ENCODE peak calls at places on chromosome 1, in four cellular contexts. S is heart left ventricle, D is pancreas, R is upper lobe of right lung. X is an unnamed sample.

GRCh38 chr1:38563985-38564735 is 295.4 kb downstream of the RRAGC start:
- DNase-seq in S (no peak), R (no peak), D (no peak), X (no peak)

GRCh38 chr1:42136466-42136865 is 16.7 kb upstream of the GUCA2B start:
- DNase-seq in R (no peak), S (no peak), D (no peak), X (no peak)

GRCh38 chr1:181033799-181034391 is at the start of gene MR1:
- DNase-seq in D (no peak), S (no peak), R (no peak), X (no peak)

GRCh38 chr1:205504311-205505075 is at the start of gene CDK18:
- DNase-seq in D (peak), S (peak), R (peak), X (peak)

GRCh38 chr1:151611288-151611790 is 511 bp upstream of the SNX27 start:
- DNase-seq in R (no peak), S (no peak), D (no peak), X (peak)

GRCh38 chr1:156052862-156053769 is 482 bp downstream of the UBQLN4 start:
- DNase-seq in S (peak), R (peak), D (peak), X (peak)

GRCh38 chr1:207020016-207020708 is 12.4 kb downstream of the C1orf116 start:
- DNase-seq in D (no peak), R (no peak), S (no peak), X (peak)

GRCh38 chr1:201396859-201397464 is 2.2 kb downstream of the LAD1 start:
- DNase-seq in R (peak), S (peak), D (peak), X (peak)

GRCh38 chr1:53321366-53321765 is 6.5 kb downstream of the LRP8 start:
- DNase-seq in R (peak), D (peak), S (no peak), X (peak)

GRCh38 chr1:152533327-152533938 is 19.2 kb downstream of the CRCT1 start:
- DNase-seq in S (no peak), D (no peak), R (no peak), X (no peak)

GRCh38 chr1:109931189-109931672 is 20.6 kb downstream of the CSF1 start:
- DNase-seq in R (peak), S (peak), D (peak), X (peak)

GRCh38 chr1:21175670-21176581 is 771 bp downstream of the EIF4G3 start:
- DNase-seq in S (peak), R (peak), D (peak), X (peak)

GRCh38 chr1:8600336-8600735 is 217.1 kb downstream of the RERE start:
- DNase-seq in S (no peak), D (no peak), R (no peak), X (no peak)
- H3K27ac ChIP-seq in S (no peak), D (no peak), R (peak), X (no peak)

GRCh38 chr1:27630859-27631491 is 4.0 kb downstream of the FGR start:
- DNase-seq in D (peak), R (peak), S (no peak), X (peak)
- H3K4me3 ChIP-seq in D (no peak), R (peak), S (peak), X (peak)

GRCh38 chr1:225811622-225812487 is 1.9 kb downstream of the EPHX1 start:
- DNase-seq in D (no peak), S (no peak), R (no peak), X (no peak)
- H3K27ac ChIP-seq in D (peak), S (no peak), R (peak), X (peak)

GRCh38 chr1:88463401-88463800 is 220.7 kb upstream of the PKN2 start:
- DNase-seq in S (no peak), R (no peak), D (no peak), X (no peak)
- H3K4me3 ChIP-seq in S (peak), R (no peak), D (no peak), X (no peak)

GRCh38 chr1:184032306-184033135 is 5.0 kb downstream of the COLGALT2 start:
- DNase-seq in D (no peak), S (no peak), R (no peak), X (no peak)
- H3K27ac ChIP-seq in D (no peak), S (no peak), R (no peak), X (no peak)

GRCh38 chr1:32181563-32181962 is 2.1 kb downstream of the TXLNA start:
- DNase-seq in D (no peak), S (no peak), R (no peak), X (no peak)
- H3K4me3 ChIP-seq in D (no peak), S (peak), R (peak), X (peak)

GRCh38 chr1:234915923-234916675 is 212.5 kb downstream of the TOMM20 start:
- DNase-seq in S (no peak), D (no peak), R (no peak), X (no peak)

GRCh38 chr1:234918216-234918841 is 210.3 kb downstream of the TOMM20 start:
- DNase-seq in R (peak), D (peak), S (no peak), X (no peak)

GRCh38 chr1:234916840-234917239 is 211.8 kb downstream of the TOMM20 start:
- DNase-seq in D (no peak), R (no peak), S (no peak), X (no peak)

GRCh38 chr1:234919061-234919755 is 209.4 kb downstream of the TOMM20 start:
- DNase-seq in D (no peak), R (peak), S (peak), X (no peak)

DNA sequence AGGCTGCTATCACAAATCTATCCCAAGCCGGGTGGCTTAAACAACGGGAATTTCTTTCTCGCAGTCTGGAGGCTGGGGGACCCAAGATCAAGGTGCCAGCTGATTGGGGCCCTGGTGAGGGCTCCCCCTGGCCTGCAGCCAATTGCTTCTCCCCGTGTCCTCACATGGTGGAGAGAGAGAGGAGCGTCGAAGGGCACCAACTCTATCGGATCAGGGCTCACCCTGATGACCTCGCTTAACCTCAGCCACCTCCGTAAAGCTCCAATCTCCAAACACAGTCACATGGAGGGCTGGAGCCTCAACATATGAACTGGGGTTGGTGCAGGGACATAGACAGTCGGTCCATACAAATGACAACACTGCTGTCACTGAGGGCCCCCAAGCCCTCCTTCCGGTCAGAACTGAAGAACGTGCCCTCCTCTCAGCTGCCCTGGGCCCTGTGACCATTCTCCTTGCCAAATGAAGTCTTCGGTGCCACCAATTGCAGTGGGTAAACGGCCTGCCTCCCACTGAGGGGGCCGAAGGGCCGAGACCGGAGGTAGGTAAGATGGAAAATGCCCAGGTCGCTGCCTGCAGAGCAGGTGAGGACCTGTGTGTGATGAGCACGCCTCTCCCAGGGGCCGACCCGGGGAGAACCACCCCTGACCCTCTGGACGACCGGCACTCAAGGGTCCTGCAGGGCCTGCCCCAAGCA is 211.0 kb downstream of the TOMM20 start:
- DNase-seq in D (peak), S (no peak), R (peak), X (no peak)
- H3K27ac ChIP-seq in D (peak), S (peak), R (peak), X (peak)

X was measured in lower lobe of right lung.